ENCODE peak calls at places on chromosome 2, in four cellular contexts. One of them, this sample, is unnamed.

GRCh38 chr2:39996653-39997080 is 217.6 kb upstream of the THUMPD2 start:
- DNase-seq in ascending aorta: no peak
- DNase-seq in HepG2: no peak
- DNase-seq in AG04450: peak
- DNase-seq in this sample: peak

GRCh38 chr2:214193943-214194342 is 216.9 kb upstream of the VWC2L start:
- DNase-seq in HepG2: no peak
- DNase-seq in AG04450: peak
- DNase-seq in ascending aorta: no peak
- DNase-seq in this sample: peak

GRCh38 chr2:8234757-8235374 is 447.0 kb upstream of the ID2 start:
- DNase-seq in HepG2: no peak
- DNase-seq in ascending aorta: no peak
- DNase-seq in AG04450: no peak
- DNase-seq in this sample: no peak

GRCh38 chr2:65491381-65491903 is 59.0 kb upstream of the SPRED2 start:
- DNase-seq in HepG2: no peak
- DNase-seq in ascending aorta: no peak
- DNase-seq in AG04450: no peak
- DNase-seq in this sample: peak

GRCh38 chr2:237696471-237696870 is 69.1 kb downstream of the LRRFIP1 start:
- DNase-seq in ascending aorta: peak
- DNase-seq in AG04450: no peak
- DNase-seq in HepG2: no peak
- DNase-seq in this sample: no peak

GRCh38 chr2:197011777-197012641 is 85.5 kb upstream of the PGAP1 start:
- DNase-seq in AG04450: no peak
- DNase-seq in HepG2: peak
- DNase-seq in ascending aorta: no peak
- DNase-seq in this sample: peak

GRCh38 chr2:134739261-134739878 is 20.6 kb upstream of the TMEM163 start:
- DNase-seq in HepG2: no peak
- DNase-seq in AG04450: no peak
- DNase-seq in ascending aorta: no peak
- DNase-seq in this sample: no peak

GRCh38 chr2:26196683-26197418 is 24.0 kb downstream of the GAREM2 start:
- DNase-seq in HepG2: no peak
- DNase-seq in ascending aorta: no peak
- DNase-seq in AG04450: no peak
- DNase-seq in this sample: no peak

GRCh38 chr2:30686000-30686399 is 121.2 kb downstream of the CAPN13 start:
- DNase-seq in HepG2: peak
- DNase-seq in ascending aorta: no peak
- DNase-seq in AG04450: no peak
- DNase-seq in this sample: no peak

GRCh38 chr2:207341114-207341750 is 175.5 kb upstream of the KLF7 start:
- DNase-seq in HepG2: no peak
- DNase-seq in ascending aorta: no peak
- DNase-seq in AG04450: no peak
- DNase-seq in this sample: no peak

GRCh38 chr2:31384351-31384750 is 30.2 kb downstream of the XDH start:
- DNase-seq in HepG2: no peak
- DNase-seq in ascending aorta: no peak
- DNase-seq in AG04450: peak
- DNase-seq in this sample: peak

GRCh38 chr2:38720613-38721241 is 30.4 kb downstream of the SRSF7 start:
- DNase-seq in HepG2: no peak
- DNase-seq in ascending aorta: peak
- DNase-seq in AG04450: peak
- DNase-seq in this sample: peak

GRCh38 chr2:152715854-152716428 is 1.3 kb downstream of the PRPF40A start:
- DNase-seq in ascending aorta: no peak
- DNase-seq in AG04450: no peak
- DNase-seq in HepG2: peak
- DNase-seq in this sample: peak

GRCh38 chr2:130252880-130253645 is 54.8 kb upstream of the TUBA3E start:
- DNase-seq in HepG2: no peak
- DNase-seq in ascending aorta: no peak
- DNase-seq in AG04450: no peak
- DNase-seq in this sample: peak

GRCh38 chr2:202911513-202912341 is at the start of the genes CARF and WDR12:
- DNase-seq in HepG2: peak
- DNase-seq in AG04450: peak
- DNase-seq in ascending aorta: peak
- DNase-seq in this sample: peak

GRCh38 chr2:176079851-176080539 is 3.8 kb downstream of the EVX2 start:
- DNase-seq in HepG2: no peak
- DNase-seq in ascending aorta: no peak
- DNase-seq in AG04450: no peak
- DNase-seq in this sample: no peak

GRCh38 chr2:180520816-180521595 is 459.4 kb upstream of the UBE2E3 start:
- DNase-seq in ascending aorta: no peak
- DNase-seq in HepG2: peak
- DNase-seq in AG04450: no peak
- DNase-seq in this sample: peak

GRCh38 chr2:103396152-103396551 is 634.3 kb downstream of the TMEM182 start:
- DNase-seq in AG04450: no peak
- DNase-seq in ascending aorta: no peak
- DNase-seq in HepG2: no peak
- DNase-seq in this sample: no peak

DNA sequence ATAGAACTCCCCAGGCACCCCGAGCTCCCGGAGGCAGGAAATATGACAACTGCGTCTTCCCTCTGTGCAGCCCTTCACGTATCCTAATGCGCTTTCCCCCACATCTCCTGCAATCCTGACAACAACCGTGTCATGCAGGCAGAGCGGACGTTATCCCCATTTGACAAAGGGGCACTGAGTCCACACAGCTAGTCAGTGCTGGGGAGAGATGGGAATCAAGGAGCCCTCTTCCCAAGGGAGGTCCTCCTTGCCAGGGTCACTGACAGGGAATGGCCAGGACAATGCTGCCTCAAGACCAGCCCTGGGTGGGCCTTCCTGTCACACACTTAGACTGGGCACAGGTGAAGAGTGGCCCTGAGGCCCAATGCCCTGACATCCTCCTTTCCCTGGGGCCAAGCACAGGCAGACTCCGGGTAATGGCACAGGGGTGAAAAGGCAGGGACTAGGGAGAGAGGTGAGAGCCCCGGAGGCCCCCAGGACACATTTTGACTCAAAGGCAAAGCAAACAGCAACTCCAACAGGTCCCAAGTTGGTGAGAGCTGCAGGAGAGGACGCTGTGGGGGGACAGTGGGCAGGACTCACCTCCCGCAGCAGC is 2.2 kb downstream of the ADCY3 start:
- DNase-seq in HepG2: no peak
- DNase-seq in AG04450: no peak
- DNase-seq in ascending aorta: no peak
- DNase-seq in this sample: no peak
- H3K4me3 ChIP-seq in HepG2: no peak
- H3K4me3 ChIP-seq in AG04450: no peak
- H3K4me3 ChIP-seq in ascending aorta: no peak
- H3K4me3 ChIP-seq in this sample: no peak

GRCh38 chr2:54161660-54162059 is 46.2 kb downstream of the ACYP2 start:
- DNase-seq in AG04450: no peak
- DNase-seq in HepG2: no peak
- DNase-seq in ascending aorta: no peak
- DNase-seq in this sample: no peak
- TF ChIP-seq CTCF in AG04450: no peak
- TF ChIP-seq CTCF in HepG2: no peak
- TF ChIP-seq CTCF in ascending aorta: peak
- TF ChIP-seq CTCF in this sample: no peak

GRCh38 chr2:74373985-74374384 is 6.1 kb downstream of the DCTN1 start:
- DNase-seq in AG04450: no peak
- DNase-seq in ascending aorta: no peak
- DNase-seq in HepG2: no peak
- DNase-seq in this sample: no peak
- H3K4me3 ChIP-seq in AG04450: no peak
- H3K4me3 ChIP-seq in ascending aorta: peak
- H3K4me3 ChIP-seq in HepG2: no peak
- H3K4me3 ChIP-seq in this sample: no peak

DNA sequence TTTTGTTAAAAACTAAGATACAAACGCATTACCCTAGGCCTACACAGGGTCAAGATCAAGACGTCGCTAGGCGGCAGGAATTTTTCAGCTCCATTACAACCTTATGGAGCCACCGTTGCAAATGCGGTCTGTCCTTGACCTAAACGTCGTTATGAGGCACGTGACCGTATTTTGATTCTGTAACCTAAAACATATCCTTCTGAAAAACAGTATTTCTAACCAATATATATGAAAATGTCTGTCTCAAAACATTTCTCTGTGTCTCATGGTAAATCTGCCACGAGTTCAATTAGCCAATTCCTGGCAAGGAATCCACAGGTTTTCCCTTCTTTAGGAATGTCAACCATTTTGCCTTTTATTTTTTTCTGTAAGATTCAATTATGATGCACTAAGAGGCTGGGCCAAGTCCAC is 1.7 kb downstream of the RTN4 start:
- DNase-seq in ascending aorta: no peak
- DNase-seq in AG04450: no peak
- DNase-seq in HepG2: peak
- DNase-seq in this sample: peak
- TF ChIP-seq CTCF in ascending aorta: no peak
- TF ChIP-seq CTCF in AG04450: no peak
- TF ChIP-seq CTCF in HepG2: no peak
- TF ChIP-seq CTCF in this sample: peak

GRCh38 chr2:201697899-201698298 is 545 bp downstream of the MPP4 start:
- DNase-seq in ascending aorta: no peak
- DNase-seq in HepG2: no peak
- DNase-seq in AG04450: peak
- DNase-seq in this sample: peak
- H3K4me3 ChIP-seq in ascending aorta: no peak
- H3K4me3 ChIP-seq in HepG2: no peak
- H3K4me3 ChIP-seq in AG04450: no peak
- H3K4me3 ChIP-seq in this sample: no peak

GRCh38 chr2:234583331-234583730 is 86.5 kb upstream of the ARL4C start:
- DNase-seq in HepG2: no peak
- DNase-seq in AG04450: no peak
- DNase-seq in ascending aorta: no peak
- DNase-seq in this sample: no peak

GRCh38 chr2:234580686-234581085 is 83.8 kb upstream of the ARL4C start:
- DNase-seq in HepG2: no peak
- DNase-seq in AG04450: no peak
- DNase-seq in ascending aorta: no peak
- DNase-seq in this sample: no peak

GRCh38 chr2:234577191-234577590 is 80.3 kb upstream of the ARL4C start:
- DNase-seq in AG04450: no peak
- DNase-seq in HepG2: no peak
- DNase-seq in ascending aorta: no peak
- DNase-seq in this sample: no peak

GRCh38 chr2:234578389-234578788 is 81.5 kb upstream of the ARL4C start:
- DNase-seq in AG04450: no peak
- DNase-seq in ascending aorta: no peak
- DNase-seq in HepG2: no peak
- DNase-seq in this sample: no peak

DNA sequence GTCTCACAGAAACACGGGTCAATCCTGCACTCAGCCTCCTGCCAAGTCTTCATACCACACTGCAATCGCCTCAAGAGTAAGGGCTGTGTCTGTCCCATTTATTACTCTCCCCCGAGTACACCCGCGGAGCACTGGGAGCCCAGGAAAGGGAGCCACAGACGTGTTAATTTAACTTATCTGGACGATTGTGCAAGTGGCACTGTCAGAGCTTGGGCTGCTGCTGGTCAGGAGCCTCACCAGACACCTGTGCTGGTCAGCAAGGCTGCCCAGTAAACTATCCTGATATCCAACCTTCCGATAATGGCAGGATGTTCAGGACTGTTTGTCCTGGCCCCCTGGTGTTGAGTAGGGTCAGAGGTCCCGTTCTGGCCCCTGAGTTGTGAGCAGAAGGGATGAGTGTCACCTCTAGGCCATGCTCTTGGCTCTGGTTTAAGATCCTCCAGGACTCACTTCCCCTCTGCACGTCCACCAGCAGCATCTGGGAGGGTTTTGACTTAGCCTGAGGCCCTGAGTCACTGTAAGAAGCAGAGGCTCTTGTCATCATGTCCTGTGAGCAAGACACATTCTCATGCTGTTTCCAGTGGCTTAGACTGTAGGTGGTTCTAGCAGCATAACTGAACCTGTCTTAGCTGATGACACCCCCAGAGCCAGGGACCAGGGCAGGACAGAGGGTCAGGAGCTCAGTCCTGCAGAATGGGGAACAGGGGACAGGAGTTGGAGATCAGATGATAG is 82.5 kb upstream of the ARL4C start:
- DNase-seq in AG04450: no peak
- DNase-seq in HepG2: no peak
- DNase-seq in ascending aorta: no peak
- DNase-seq in this sample: peak
- TF ChIP-seq CTCF in AG04450: no peak
- TF ChIP-seq CTCF in HepG2: peak
- TF ChIP-seq CTCF in ascending aorta: no peak
- TF ChIP-seq CTCF in this sample: no peak

DNA sequence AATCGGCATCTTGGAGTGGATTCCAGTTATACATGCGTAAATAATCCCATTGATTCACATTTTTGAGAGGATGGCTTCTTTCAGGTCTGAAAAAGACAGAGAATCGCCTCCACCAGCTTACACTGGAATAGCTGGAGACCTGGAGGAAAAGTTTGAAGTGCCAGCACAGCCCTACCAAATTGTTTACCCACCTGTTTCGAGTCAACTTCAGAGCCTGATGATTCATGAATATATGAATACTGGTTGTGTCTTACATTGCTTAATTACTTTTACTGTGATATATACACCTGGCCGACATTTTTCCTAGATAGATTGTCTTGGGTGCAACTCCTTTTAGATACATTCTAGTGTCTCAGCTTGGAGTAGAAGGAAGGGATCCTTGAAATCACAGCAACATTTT is 335 bp upstream of the NCKAP5 start:
- DNase-seq in ascending aorta: no peak
- DNase-seq in AG04450: no peak
- DNase-seq in HepG2: no peak
- DNase-seq in this sample: peak
- H3K4me3 ChIP-seq in ascending aorta: no peak
- H3K4me3 ChIP-seq in AG04450: peak
- H3K4me3 ChIP-seq in HepG2: no peak
- H3K4me3 ChIP-seq in this sample: peak

GRCh38 chr2:68244456-68244855 is 7.9 kb downstream of the PPP3R1 start:
- DNase-seq in ascending aorta: no peak
- DNase-seq in HepG2: no peak
- DNase-seq in AG04450: no peak
- DNase-seq in this sample: no peak
- TF ChIP-seq CTCF in ascending aorta: no peak
- TF ChIP-seq CTCF in HepG2: no peak
- TF ChIP-seq CTCF in AG04450: peak
- TF ChIP-seq CTCF in this sample: no peak